ENCODE peak calls at places on chromosomes 7 and 10, in seven cellular contexts. One of them, this sample, is unnamed.
A peak's percentile ranks its signal among the peaks of the same experiment; 100 is the strongest.

GRCh38 chr10:60282771-60283353 is 106.8 kb downstream of the ANK3 start:
- DNase-seq in T-helper 9 cell: no peak
- DNase-seq in ovary: no peak
- DNase-seq in HEK293T: no peak
- DNase-seq in progenitor cell of endocrine pancreas: no peak
- DNase-seq in naive thymus-derived CD8-positive, alpha-beta T cell: no peak
- DNase-seq in foreskin fibroblast: peak; percentile 56
- DNase-seq in this sample: peak; percentile 68

GRCh38 chr7:36308031-36308430 is 81.6 kb upstream of the ANLN start:
- DNase-seq in T-helper 9 cell: no peak
- DNase-seq in ovary: no peak
- DNase-seq in HEK293T: no peak
- DNase-seq in progenitor cell of endocrine pancreas: no peak
- DNase-seq in naive thymus-derived CD8-positive, alpha-beta T cell: no peak
- DNase-seq in foreskin fibroblast: no peak
- DNase-seq in this sample: no peak

GRCh38 chr7:105439174-105439893 is 50.6 kb upstream of the SRPK2 start:
- DNase-seq in T-helper 9 cell: no peak
- DNase-seq in ovary: no peak
- DNase-seq in HEK293T: no peak
- DNase-seq in progenitor cell of endocrine pancreas: no peak
- DNase-seq in naive thymus-derived CD8-positive, alpha-beta T cell: no peak
- DNase-seq in foreskin fibroblast: peak; percentile 76
- DNase-seq in this sample: no peak

GRCh38 chr10:94183666-94184264 is 179.0 kb downstream of the NOC3L start:
- DNase-seq in T-helper 9 cell: no peak
- DNase-seq in ovary: no peak
- DNase-seq in HEK293T: no peak
- DNase-seq in progenitor cell of endocrine pancreas: no peak
- DNase-seq in naive thymus-derived CD8-positive, alpha-beta T cell: no peak
- DNase-seq in foreskin fibroblast: peak; percentile 95
- DNase-seq in this sample: no peak

GRCh38 chr10:49562893-49563292 is 24.0 kb upstream of the ERCC6 start:
- DNase-seq in T-helper 9 cell: no peak
- DNase-seq in ovary: no peak
- DNase-seq in HEK293T: no peak
- DNase-seq in progenitor cell of endocrine pancreas: no peak
- DNase-seq in naive thymus-derived CD8-positive, alpha-beta T cell: no peak
- DNase-seq in foreskin fibroblast: peak; percentile 46
- DNase-seq in this sample: no peak

GRCh38 chr7:139078911-139079310 is 30.6 kb downstream of the ZC3HAV1 start:
- DNase-seq in T-helper 9 cell: no peak
- DNase-seq in ovary: no peak
- DNase-seq in HEK293T: no peak
- DNase-seq in progenitor cell of endocrine pancreas: no peak
- DNase-seq in naive thymus-derived CD8-positive, alpha-beta T cell: no peak
- DNase-seq in foreskin fibroblast: no peak
- DNase-seq in this sample: no peak

GRCh38 chr7:42952328-42952727 is 20.2 kb downstream of the MRPL32 start:
- DNase-seq in T-helper 9 cell: no peak
- DNase-seq in ovary: no peak
- DNase-seq in HEK293T: no peak
- DNase-seq in progenitor cell of endocrine pancreas: no peak
- DNase-seq in naive thymus-derived CD8-positive, alpha-beta T cell: no peak
- DNase-seq in foreskin fibroblast: no peak
- DNase-seq in this sample: no peak

GRCh38 chr10:62330213-62330612 is 44.0 kb upstream of the ZNF365 start:
- DNase-seq in T-helper 9 cell: no peak
- DNase-seq in ovary: no peak
- DNase-seq in HEK293T: no peak
- DNase-seq in progenitor cell of endocrine pancreas: no peak
- DNase-seq in naive thymus-derived CD8-positive, alpha-beta T cell: no peak
- DNase-seq in foreskin fibroblast: no peak
- DNase-seq in this sample: no peak

GRCh38 chr7:105826143-105826542 is 50.3 kb downstream of the ATXN7L1 start:
- DNase-seq in T-helper 9 cell: no peak
- DNase-seq in ovary: no peak
- DNase-seq in HEK293T: no peak
- DNase-seq in progenitor cell of endocrine pancreas: no peak
- DNase-seq in naive thymus-derived CD8-positive, alpha-beta T cell: no peak
- DNase-seq in foreskin fibroblast: peak; percentile 81
- DNase-seq in this sample: no peak

GRCh38 chr7:88243345-88243909 is 23.6 kb upstream of the SRI start:
- DNase-seq in T-helper 9 cell: no peak
- DNase-seq in ovary: no peak
- DNase-seq in HEK293T: peak; percentile 27
- DNase-seq in progenitor cell of endocrine pancreas: no peak
- DNase-seq in naive thymus-derived CD8-positive, alpha-beta T cell: no peak
- DNase-seq in foreskin fibroblast: peak; percentile 47
- DNase-seq in this sample: no peak

GRCh38 chr7:150766334-150766709 is 29.1 kb downstream of the GIMAP5 start:
- DNase-seq in T-helper 9 cell: no peak
- DNase-seq in ovary: no peak
- DNase-seq in HEK293T: no peak
- DNase-seq in progenitor cell of endocrine pancreas: no peak
- DNase-seq in naive thymus-derived CD8-positive, alpha-beta T cell: no peak
- DNase-seq in foreskin fibroblast: no peak
- DNase-seq in this sample: no peak